ENCODE peak calls at places on chromosomes 1 and 21, in eight cellular contexts. S is AG20443, Q is tibial artery, L is neural crest cell, D is NCI-H2081, E is NCI-H1417, N is NCI-H2029, T is A549. Y is an unnamed sample.

GRCh38 chr1:46345281-46345680 is 4.7 kb downstream of the NSUN4 start:
- DNase-seq in L (no peak), Q (no peak), N (no peak), T (no peak), E (no peak), S (no peak), D (no peak), Y (no peak)

GRCh38 chr1:204828352-204828850 is 42.3 kb upstream of the NFASC start:
- DNase-seq in L (peak; percentile 83), T (peak; percentile 60), Q (peak; percentile 29), D (peak; percentile 86), E (peak; percentile 98), N (peak; percentile 60), S (peak; percentile 98), Y (peak; percentile 88)

GRCh38 chr1:156310962-156311361 is 11.9 kb upstream of the VHLL start:
- DNase-seq in D (no peak), L (no peak), E (no peak), S (peak; percentile 33), N (no peak), T (peak; percentile 47), Q (no peak), Y (no peak)

GRCh38 chr1:174890024-174890423 is 109.7 kb upstream of the CACYBP start:
- DNase-seq in D (no peak), Q (no peak), E (no peak), T (no peak), N (no peak), L (no peak), S (no peak), Y (no peak)

GRCh38 chr21:27454234-27454633 is 487.3 kb upstream of the ADAMTS5 start:
- DNase-seq in L (no peak), D (no peak), Q (no peak), S (no peak), N (no peak), E (no peak), T (no peak), Y (no peak)

GRCh38 chr1:64569376-64569775 is 99.4 kb downstream of the CACHD1 start:
- DNase-seq in D (no peak), Q (no peak), T (no peak), L (no peak), E (no peak), N (no peak), S (no peak), Y (no peak)

GRCh38 chr1:35164893-35165292 is 28.1 kb downstream of the SFPQ start:
- DNase-seq in L (no peak), N (no peak), E (no peak), D (no peak), Q (no peak), S (no peak), T (no peak), Y (no peak)

GRCh38 chr1:63698001-63698838 is 75.6 kb upstream of the ROR1 start:
- DNase-seq in N (no peak), D (no peak), L (no peak), E (no peak), Q (peak; percentile 64), S (peak; percentile 67), T (peak; percentile 84), Y (no peak)

GRCh38 chr1:21290546-21290944 is 282 bp upstream of the ECE1 start:
- DNase-seq in S (no peak), T (no peak), L (no peak), Q (no peak), N (no peak), E (no peak), D (no peak), Y (no peak)

GRCh38 chr1:214549604-214550338 is 1.6 kb downstream of the PTPN14 start:
- DNase-seq in D (no peak), S (peak; percentile 43), Q (no peak), T (peak; percentile 39), L (no peak), E (no peak), N (no peak), Y (no peak)

GRCh38 chr1:1306661-1307260 is 969 bp downstream of the ACAP3 start:
- DNase-seq in E (no peak), S (no peak), D (no peak), Q (no peak), T (no peak), L (no peak), N (no peak), Y (no peak)

GRCh38 chr1:210250665-210250997 is 18.0 kb downstream of the SERTAD4 start:
- DNase-seq in T (no peak), D (peak; percentile 68), Q (peak; percentile 46), L (peak; percentile 31), E (peak; percentile 20), S (no peak), N (no peak), Y (peak; percentile 79)

GRCh38 chr1:11729155-11729497 is 6.8 kb upstream of the AGTRAP start:
- DNase-seq in D (no peak), L (no peak), N (no peak), S (no peak), T (no peak), E (no peak), Q (no peak), Y (no peak)

GRCh38 chr1:117672756-117673155 is 66.9 kb downstream of the TENT5C start:
- DNase-seq in T (no peak), D (no peak), L (no peak), E (no peak), S (no peak), N (no peak), Q (no peak), Y (no peak)

GRCh38 chr1:203499643-203500278 is 5.8 kb downstream of the OPTC start:
- DNase-seq in Q (no peak), T (no peak), S (no peak), N (no peak), E (no peak), D (no peak), L (no peak), Y (no peak)

GRCh38 chr1:187920976-187921375 is 1092.2 kb downstream of the PLA2G4A start:
- DNase-seq in S (no peak), L (no peak), N (no peak), Q (no peak), E (no peak), T (no peak), D (no peak), Y (no peak)

GRCh38 chr1:22789356-22789994 is 78.8 kb downstream of the EPHB2 start:
- DNase-seq in D (no peak), E (no peak), T (no peak), S (no peak), N (no peak), L (no peak), Q (no peak), Y (no peak)

GRCh38 chr1:7300893-7301292 is 470.2 kb upstream of the VAMP3 start:
- DNase-seq in Q (no peak), T (peak; percentile 93), D (no peak), S (peak; percentile 83), N (no peak), L (no peak), E (peak; percentile 39), Y (no peak)

GRCh38 chr1:210826686-210827085 is 307.3 kb downstream of the KCNH1 start:
- DNase-seq in E (no peak), N (no peak), D (no peak), S (no peak), Q (no peak), T (no peak), L (no peak), Y (no peak)